ENCODE peak calls at places on chromosomes 4 and X, in eight cellular contexts. H is right lobe of liver, P is heart left ventricle, W is GM23338, Z is mammary epithelial cell, E is left ventricle myocardium inferior, F is uterus, X is body of pancreas. M is an unnamed sample. For H3K36me3, the result is how much of the 10 kb centered on the place peaks cover.

GRCh38 chr4:139523076-139523475 is 32.9 kb downstream of the SETD7 start:
- DNase-seq in Z (peak), X (no peak), F (no peak), E (peak), P (no peak), H (no peak), W (no peak), M (no peak)

GRCh38 chr4:41949531-41949930 is 14.3 kb downstream of the TMEM33 start:
- DNase-seq in H (no peak), F (no peak), X (no peak), E (no peak), Z (no peak), P (no peak), W (no peak), M (no peak)

GRCh38 chr4:90904018-90904417 is 776.8 kb downstream of the CCSER1 start:
- DNase-seq in Z (no peak), F (no peak), W (peak), E (no peak), H (no peak), P (no peak), X (no peak), M (no peak)

GRCh38 chrX:70026112-70026850 is 23.5 kb downstream of the AWAT2 start:
- DNase-seq in Z (peak), E (no peak), F (no peak), X (no peak), P (no peak), W (no peak), H (no peak), M (no peak)

GRCh38 chr4:77349361-77349760 is 192.4 kb downstream of the CCNG2 start:
- DNase-seq in F (no peak), X (no peak), Z (no peak), P (no peak), E (no peak), W (no peak), H (no peak), M (no peak)

GRCh38 chr4:41212221-41213203 is 1.8 kb downstream of the APBB2 start:
- DNase-seq in X (peak), P (peak), Z (peak), E (no peak), H (peak), F (peak), W (peak), M (no peak)

GRCh38 chr4:83644677-83645639 is 109.0 kb downstream of the GPAT3 start:
- DNase-seq in W (peak), H (no peak), E (no peak), F (peak), X (peak), P (no peak), Z (peak), M (no peak)

GRCh38 chr4:72846280-72847111 is 223.0 kb downstream of the COX18 start:
- DNase-seq in E (no peak), X (no peak), H (no peak), Z (no peak), W (peak), P (no peak), F (no peak), M (no peak)

GRCh38 chr4:142976482-142976881 is 130.4 kb upstream of the INPP4B start:
- DNase-seq in X (no peak), P (no peak), E (no peak), H (no peak), W (no peak), F (no peak), Z (no peak), M (no peak)

GRCh38 chrX:45806410-45807121 is 605.9 kb upstream of the DIPK2B start:
- DNase-seq in P (no peak), E (no peak), X (no peak), W (no peak), Z (peak), H (no peak), F (peak), M (no peak)

GRCh38 chr4:150082241-150082640 is 4.0 kb downstream of the DCLK2 start:
- DNase-seq in W (no peak), Z (no peak), E (no peak), P (peak), F (no peak), X (no peak), H (no peak), M (no peak)

GRCh38 chrX:73930300-73930699 is 367.3 kb downstream of the CHIC1 start:
- DNase-seq in P (no peak), X (no peak), Z (peak), F (no peak), W (no peak), E (no peak), H (no peak), M (no peak)

GRCh38 chr4:184374006-184374405 is 100.3 kb downstream of the IRF2 start:
- DNase-seq in P (no peak), F (no peak), W (no peak), E (no peak), Z (no peak), X (no peak), H (no peak), M (no peak)

GRCh38 chrX:31858915-31859314 is 787.1 kb upstream of the FTHL17 start:
- DNase-seq in W (no peak), Z (no peak), H (peak), F (no peak), E (no peak), P (no peak), X (no peak), M (no peak)

GRCh38 chrX:6644411-6644810 is 109.5 kb upstream of the VCX3A start:
- DNase-seq in W (peak), F (no peak), X (no peak), H (no peak), E (no peak), Z (no peak), P (no peak), M (no peak)

GRCh38 chr4:13493793-13494192 is 9.7 kb upstream of the RAB28 start:
- DNase-seq in X (no peak), Z (no peak), F (no peak), W (no peak), P (no peak), H (no peak), E (no peak), M (no peak)

GRCh38 chr4:122152699-122153328 is 683 bp downstream of the BLTP1 start:
- DNase-seq in W (peak), Z (peak), F (peak), P (peak), E (peak), X (peak), H (peak), M (peak)

DNA sequence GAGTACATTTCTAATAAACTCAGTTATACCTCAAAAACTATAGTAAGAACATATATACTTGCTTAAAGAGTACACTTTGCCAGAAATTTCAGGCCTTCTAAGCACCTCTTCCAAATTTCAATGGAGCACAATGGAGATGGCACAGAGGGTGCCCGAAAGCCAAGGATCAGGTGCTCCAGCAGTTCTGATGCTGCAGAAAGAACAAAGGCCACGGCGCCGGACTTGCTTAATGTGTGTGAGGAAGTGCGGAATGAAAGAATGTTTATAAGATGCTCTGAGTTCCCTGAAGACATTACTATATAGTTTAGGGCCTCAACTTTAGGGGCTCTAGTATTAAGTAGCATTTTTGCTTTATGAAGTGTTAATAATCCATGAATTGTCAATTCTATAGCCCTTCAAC is 44.3 kb downstream of the GASK1B start:
- DNase-seq in W (peak), F (no peak), E (no peak), H (no peak), X (no peak), P (no peak), Z (no peak), M (no peak)
- H3K36me3 ChIP-seq in W (under half), F (under half), E (under half), H (under half), X (under half), P (half or more), Z (under half), M (under half)

GRCh38 chr4:84750956-84751275 is 168.0 kb downstream of the CDS1 start:
- DNase-seq in P (no peak), E (no peak), Z (no peak), F (no peak), H (no peak), W (no peak), X (no peak), M (no peak)
- H3K36me3 ChIP-seq in P (half or more), E (half or more), Z (under half), F (under half), H (under half), W (under half), X (under half), M (under half)

GRCh38 chr4:120055167-120055566 is 11.5 kb downstream of the MAD2L1 start:
- DNase-seq in W (no peak), H (no peak), P (no peak), E (no peak), F (no peak), X (no peak), Z (no peak), M (no peak)

GRCh38 chr4:120053916-120054315 is 12.7 kb downstream of the MAD2L1 start:
- DNase-seq in H (no peak), X (no peak), P (no peak), Z (no peak), F (no peak), E (no peak), W (no peak), M (no peak)

GRCh38 chr4:120056249-120056648 is 10.4 kb downstream of the MAD2L1 start:
- DNase-seq in E (no peak), Z (no peak), X (no peak), F (no peak), W (no peak), H (no peak), P (no peak), M (no peak)

GRCh38 chr4:120055795-120056194 is 10.9 kb downstream of the MAD2L1 start:
- DNase-seq in E (no peak), Z (no peak), X (no peak), F (no peak), W (no peak), H (no peak), P (no peak), M (no peak)

GRCh38 chr4:120057416-120057815 is 9.2 kb downstream of the MAD2L1 start:
- DNase-seq in X (no peak), Z (no peak), H (no peak), F (no peak), P (no peak), E (no peak), W (no peak), M (no peak)
- H3K36me3 ChIP-seq in X (under half), Z (under half), H (under half), F (under half), P (under half), E (under half), W (under half), M (under half)

GRCh38 chr4:38699112-38699511 is 35.1 kb downstream of the KLF3 start:
- DNase-seq in X (no peak), E (no peak), P (no peak), W (no peak), F (no peak), H (no peak), Z (no peak), M (no peak)

GRCh38 chr4:38695844-38696243 is 31.8 kb downstream of the KLF3 start:
- DNase-seq in H (no peak), E (no peak), F (no peak), P (no peak), X (no peak), Z (no peak), W (no peak), M (no peak)

GRCh38 chr4:38693531-38693930 is 29.5 kb downstream of the KLF3 start:
- DNase-seq in E (no peak), H (no peak), W (no peak), X (no peak), Z (no peak), F (no peak), P (no peak), M (no peak)

GRCh38 chr4:38694330-38694729 is 30.3 kb downstream of the KLF3 start:
- DNase-seq in Z (no peak), X (no peak), W (no peak), H (no peak), P (no peak), F (no peak), E (no peak), M (no peak)

GRCh38 chr4:38696697-38697096 is 32.7 kb downstream of the KLF3 start:
- DNase-seq in X (no peak), Z (no peak), E (no peak), W (no peak), P (no peak), H (no peak), F (no peak), M (no peak)
- H3K36me3 ChIP-seq in X (under half), Z (under half), E (under half), W (under half), P (half or more), H (under half), F (under half), M (under half)

DNA sequence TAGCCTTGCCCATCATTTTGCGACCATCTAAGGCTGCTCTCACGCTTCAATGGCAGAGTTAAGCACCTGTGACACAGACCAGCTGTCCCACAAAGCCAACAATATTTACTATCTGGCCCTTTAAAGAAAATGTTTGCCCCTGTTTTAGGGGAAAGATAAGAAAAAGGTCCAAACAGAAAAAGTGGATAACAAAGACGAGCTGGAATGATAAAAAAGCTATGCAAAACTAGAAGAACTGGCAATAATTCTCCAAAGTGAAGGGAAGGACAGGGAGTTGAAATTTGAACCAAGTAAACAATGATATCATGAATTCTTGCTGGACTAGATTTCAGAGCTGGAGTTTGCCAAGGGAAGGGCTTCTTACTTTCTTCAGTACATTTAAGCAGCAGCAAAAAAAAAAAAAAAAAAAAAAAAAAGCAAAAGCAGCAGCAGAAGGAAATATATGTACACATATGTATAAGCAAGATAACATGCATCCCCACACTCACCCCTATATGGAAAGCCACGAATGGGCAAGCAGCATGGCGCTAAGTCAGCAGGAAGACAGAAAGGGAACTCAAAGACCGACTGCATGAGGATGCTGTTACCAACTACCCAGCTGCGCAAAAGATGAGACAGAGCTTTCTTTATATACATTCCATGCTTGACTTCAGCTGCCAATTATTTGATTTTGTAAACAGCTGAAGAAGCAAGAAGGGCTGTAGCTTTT is 12.4 kb downstream of the TRAPPC2 start:
- DNase-seq in W (no peak), H (no peak), E (no peak), Z (no peak), F (no peak), X (peak), P (no peak), M (peak)
- H3K36me3 ChIP-seq in W (under half), H (under half), E (under half), Z (under half), F (under half), X (under half), P (under half), M (under half)

GRCh38 chr4:99817310-99817885 is 771 bp downstream of the DAPP1 start:
- DNase-seq in F (no peak), P (no peak), E (no peak), X (no peak), Z (peak), W (no peak), H (no peak), M (no peak)
- H3K36me3 ChIP-seq in F (under half), P (under half), E (under half), X (under half), Z (under half), W (under half), H (under half), M (under half)

GRCh38 chr4:6715704-6716017 is 313 bp upstream of the BLOC1S4 start:
- DNase-seq in X (no peak), E (no peak), P (no peak), Z (no peak), W (no peak), H (no peak), F (no peak), M (no peak)
- H3K36me3 ChIP-seq in X (under half), E (under half), P (under half), Z (under half), W (under half), H (under half), F (under half), M (under half)

M was measured in adrenal gland.